ENCODE peak calls at places on chromosomes 12 and 14, in six cellular contexts. F is gastrocnemius medialis; V is CD8-positive, alpha-beta T cell; D is endothelial cell; J is pancreas; N is WTC11. H is an unnamed sample.

GRCh38 chr12:100058482-100059029 is 73.8 kb upstream of the ANKS1B start:
- DNase-seq in N (no peak), J (no peak), F (no peak), D (no peak), V (no peak), H (peak; percentile 37)

GRCh38 chr12:79409562-79409961 is 281.2 kb downstream of the PAWR start:
- DNase-seq in N (no peak), V (no peak), F (no peak), J (no peak), D (no peak), H (no peak)

GRCh38 chr14:22472935-22473854 is 115.8 kb downstream of the DAD1 start:
- DNase-seq in N (peak; percentile 48), D (peak; percentile 46), V (no peak), J (peak; percentile 58), F (no peak), H (peak; percentile 76)

GRCh38 chr12:52280796-52281560 is 6.5 kb downstream of the KRT86 start:
- DNase-seq in J (peak; percentile 62), D (no peak), N (no peak), F (peak; percentile 18), V (no peak), H (no peak)

GRCh38 chr14:63276492-63277342 is 42.0 kb downstream of the GPHB5 start:
- DNase-seq in V (no peak), N (no peak), J (no peak), F (no peak), D (no peak), H (peak; percentile 53)

GRCh38 chr14:102255401-102256190 is 49.4 kb downstream of the MOK start:
- DNase-seq in F (no peak), N (no peak), V (no peak), J (no peak), D (no peak), H (no peak)

GRCh38 chr12:67354322-67354721 is 85.2 kb downstream of the CAND1 start:
- DNase-seq in D (no peak), F (no peak), N (no peak), V (no peak), J (no peak), H (no peak)

GRCh38 chr12:89163918-89164317 is 188.4 kb downstream of the DUSP6 start:
- DNase-seq in J (no peak), V (no peak), N (no peak), D (no peak), F (no peak), H (no peak)

GRCh38 chr12:101642115-101643067 is 47.6 kb downstream of the MYBPC1 start:
- DNase-seq in J (peak; percentile 64), V (no peak), F (no peak), D (peak; percentile 19), N (peak; percentile 85), H (no peak)

GRCh38 chr12:63264629-63265028 is 113.6 kb upstream of the AVPR1A start:
- DNase-seq in N (no peak), J (no peak), V (no peak), F (no peak), D (no peak), H (no peak)

GRCh38 chr14:103480595-103480994 is 42.0 kb downstream of the CKB start:
- DNase-seq in V (no peak), J (no peak), D (no peak), F (no peak), N (no peak), H (peak; percentile 50)

GRCh38 chr12:130878193-130879185 is 6.6 kb downstream of the RAN start:
- DNase-seq in D (no peak), N (no peak), J (no peak), V (no peak), F (no peak), H (no peak)

GRCh38 chr12:129186952-129187351 is 333.7 kb downstream of the GLT1D1 start:
- DNase-seq in N (no peak), F (no peak), J (no peak), V (no peak), D (no peak), H (no peak)

GRCh38 chr14:64562432-64562831 is 12.7 kb downstream of the PPP1R36 start:
- DNase-seq in J (no peak), D (no peak), F (no peak), N (no peak), V (no peak), H (no peak)

GRCh38 chr12:132228535-132229422 is 84.5 kb downstream of the NOC4L start:
- DNase-seq in D (no peak), N (no peak), J (no peak), F (no peak), V (no peak), H (no peak)

GRCh38 chr12:113613414-113613813 is 141.7 kb upstream of the LHX5 start:
- DNase-seq in N (no peak), J (no peak), F (no peak), D (no peak), V (no peak), H (no peak)

GRCh38 chr12:47881826-47882427 is 22.9 kb downstream of the VDR start:
- DNase-seq in V (no peak), J (no peak), N (no peak), D (no peak), F (no peak), H (no peak)

GRCh38 chr14:93081875-93082570 is 33.7 kb downstream of the ITPK1 start:
- DNase-seq in N (no peak), J (no peak), D (no peak), V (no peak), F (no peak), H (no peak)

GRCh38 chr12:70364695-70365397 is 1.2 kb upstream of the KCNMB4 start:
- DNase-seq in J (no peak), V (no peak), F (no peak), D (peak; percentile 4), N (peak; percentile 23), H (no peak)

GRCh38 chr12:91326043-91327027 is 143.7 kb upstream of the DCN start:
- DNase-seq in N (peak; percentile 21), V (no peak), D (peak; percentile 64), J (peak; percentile 41), F (peak; percentile 7), H (peak; percentile 25)

GRCh38 chr12:121468451-121468850 is 68.5 kb downstream of the RNF34 start:
- DNase-seq in V (no peak), J (no peak), F (no peak), D (no peak), N (no peak), H (no peak)

GRCh38 chr12:24226745-24227350 is 277.4 kb upstream of the SOX5 start:
- DNase-seq in N (no peak), J (no peak), V (no peak), F (no peak), D (no peak), H (no peak)

GRCh38 chr14:24816929-24817637 is 183.1 kb upstream of the GZMB start:
- DNase-seq in N (no peak), V (no peak), D (no peak), F (no peak), J (peak; percentile 81), H (no peak)

GRCh38 chr14:79332504-79333197 is 878.7 kb downstream of the DIO2 start:
- DNase-seq in F (no peak), V (no peak), D (no peak), N (peak; percentile 26), J (no peak), H (no peak)

GRCh38 chr12:91899056-91899455 is 246.6 kb downstream of the BTG1 start:
- DNase-seq in N (no peak), V (no peak), F (no peak), D (no peak), J (no peak), H (no peak)

GRCh38 chr12:25719505-25719904 is 166.4 kb upstream of the LMNTD1 start:
- DNase-seq in V (no peak), D (no peak), J (no peak), N (no peak), F (no peak), H (no peak)

GRCh38 chr12:113591480-113591971 is 119.9 kb upstream of the LHX5 start:
- DNase-seq in V (no peak), J (no peak), F (no peak), N (peak; percentile 52), D (peak; percentile 26), H (peak; percentile 65)

GRCh38 chr14:64649383-64649998 is 54.7 kb upstream of the PLEKHG3 start:
- DNase-seq in D (no peak), V (no peak), N (no peak), F (peak; percentile 72), J (no peak), H (no peak)

GRCh38 chr12:57603758-57604453 is 718 bp upstream of the DTX3 start:
- DNase-seq in N (no peak), V (no peak), J (peak; percentile 48), F (no peak), D (no peak), H (no peak)

GRCh38 chr14:104820669-104821228 is 19.8 kb downstream of the ZBTB42 start:
- DNase-seq in D (peak; percentile 74), N (peak; percentile 76), F (no peak), V (no peak), J (peak; percentile 49), H (no peak)
- TF ChIP-seq CTCF in D (no peak), N (no peak), F (no peak), V (no peak), J (peak; percentile 19), H (no peak)

GRCh38 chr14:66623838-66624237 is 115.9 kb downstream of the GPHN start:
- DNase-seq in N (no peak), V (no peak), J (no peak), D (no peak), F (no peak), H (no peak)
- TF ChIP-seq CTCF in N (no peak), V (no peak), J (no peak), D (no peak), F (no peak), H (no peak)

DNA sequence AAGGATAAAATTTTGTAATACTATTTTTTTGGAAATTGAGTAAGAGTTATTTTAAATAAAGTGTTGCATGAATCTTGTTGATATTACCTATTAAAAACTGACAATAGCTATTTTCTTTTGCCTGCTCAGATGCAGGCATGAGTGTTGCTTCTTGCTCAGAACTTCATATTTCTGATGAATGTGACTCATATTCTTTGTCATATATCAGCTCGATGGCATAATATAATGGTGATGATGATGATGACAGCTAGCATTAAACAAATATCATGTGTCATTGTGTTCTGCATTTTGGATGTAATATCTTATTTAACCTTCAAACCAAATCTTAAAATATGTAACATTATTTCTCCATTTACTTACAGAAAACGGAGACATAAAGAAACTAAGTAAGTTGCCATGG is 605.5 kb upstream of the FOXG1 start:
- DNase-seq in D (no peak), V (no peak), F (no peak), N (no peak), J (no peak), H (no peak)
- TF ChIP-seq CTCF in D (no peak), V (no peak), F (no peak), N (no peak), J (no peak), H (no peak)

GRCh38 chr12:6335451-6336078 is 6.3 kb downstream of the TNFRSF1A start:
- DNase-seq in F (peak; percentile 69), J (peak; percentile 78), D (peak; percentile 58), V (peak; percentile 81), N (peak; percentile 51), H (peak; percentile 91)
- TF ChIP-seq CTCF in F (peak; percentile 66), J (no peak), D (no peak), V (peak; percentile 71), N (no peak), H (peak; percentile 84)